ENCODE peak calls at places on chromosomes 16 and 17, in ten cellular contexts. B is body of pancreas; G is SK-N-SH; F is HCT116; C is CD8-positive, alpha-beta T cell; J is OCI-LY7; Z is fibroblast of pulmonary artery; I is AG04450; V is kidney epithelial cell; R is A549. A is an unnamed sample.

GRCh38 chr16:11105038-11105903 is 150.7 kb downstream of the SOCS1 start:
- DNase-seq in J (peak; percentile 68), I (peak; percentile 87), C (no peak), V (no peak), R (peak; percentile 6), B (no peak), G (peak; percentile 40), Z (peak; percentile 97), F (no peak), A (peak; percentile 72)

GRCh38 chr16:69465083-69465721 is 40.8 kb downstream of the CYB5B start:
- DNase-seq in I (no peak), J (no peak), V (no peak), G (no peak), F (no peak), R (peak; percentile 33), B (no peak), Z (no peak), C (no peak), A (peak; percentile 27)

GRCh38 chr16:81521141-81521626 is 76.6 kb downstream of the CMIP start:
- DNase-seq in J (peak; percentile 84), R (no peak), B (no peak), V (no peak), I (no peak), Z (no peak), C (peak; percentile 78), F (no peak), G (peak; percentile 84), A (peak; percentile 65)

GRCh38 chr17:61551255-61551742 is 39.7 kb downstream of the NACA2 start:
- DNase-seq in B (no peak), R (peak; percentile 68), V (no peak), I (no peak), G (peak; percentile 75), C (no peak), Z (peak; percentile 68), F (peak; percentile 59), J (peak; percentile 58), A (no peak)

GRCh38 chr17:62778990-62779681 is 29.0 kb downstream of the MARCHF10 start:
- DNase-seq in C (no peak), R (peak; percentile 92), V (peak; percentile 97), G (peak; percentile 45), I (peak; percentile 91), F (peak; percentile 88), Z (peak; percentile 88), J (no peak), B (no peak), A (no peak)

GRCh38 chr17:17682293-17682736 is 1.1 kb downstream of the RAI1 start:
- DNase-seq in B (peak; percentile 48), R (peak; percentile 58), F (no peak), Z (no peak), J (peak; percentile 70), C (peak; percentile 62), I (no peak), G (peak; percentile 74), V (no peak), A (peak; percentile 86)

GRCh38 chr17:68431661-68432071 is 25.6 kb downstream of the WIPI1 start:
- DNase-seq in Z (peak; percentile 50), C (peak; percentile 46), I (no peak), B (no peak), V (no peak), G (peak; percentile 41), J (peak; percentile 73), F (peak; percentile 39), R (peak; percentile 50), A (no peak)

GRCh38 chr17:17545984-17546383 is 45.5 kb downstream of the PEMT start:
- DNase-seq in Z (no peak), J (no peak), F (no peak), G (no peak), R (no peak), C (no peak), V (no peak), I (no peak), B (no peak), A (no peak)

GRCh38 chr16:31473300-31474052 is 1.5 kb downstream of the TGFB1I1 start:
- DNase-seq in V (no peak), I (no peak), J (no peak), R (no peak), C (no peak), Z (no peak), G (peak; percentile 53), F (no peak), B (no peak), A (no peak)

GRCh38 chr17:73874008-73874407 is 229.8 kb upstream of the SDK2 start:
- DNase-seq in V (no peak), J (no peak), C (no peak), I (no peak), B (no peak), Z (no peak), G (no peak), F (no peak), R (peak; percentile 59), A (peak; percentile 24)

GRCh38 chr17:63435681-63436522 is 10.2 kb downstream of the CYB561 start:
- DNase-seq in I (no peak), Z (no peak), R (no peak), C (no peak), B (peak; percentile 72), V (no peak), J (peak; percentile 75), F (no peak), G (peak; percentile 45), A (no peak)

GRCh38 chr16:19008770-19009169 is 25.0 kb downstream of the TMC7 start:
- DNase-seq in V (no peak), Z (peak; percentile 22), J (no peak), B (no peak), G (no peak), C (no peak), I (peak; percentile 26), R (no peak), F (no peak), A (no peak)

GRCh38 chr17:53924530-53925455 is 102.1 kb downstream of the KIF2B start:
- DNase-seq in V (peak; percentile 25), B (no peak), C (no peak), J (no peak), I (no peak), F (no peak), G (no peak), Z (no peak), R (peak; percentile 1), A (no peak)

GRCh38 chr16:54595636-54596035 is 309.0 kb upstream of the IRX3 start:
- DNase-seq in C (no peak), F (no peak), I (no peak), J (no peak), R (no peak), Z (no peak), B (no peak), G (no peak), V (no peak), A (no peak)
- TF ChIP-seq CTCF in C (no peak), F (no peak), I (no peak), J (no peak), R (no peak), Z (no peak), B (no peak), G (no peak), V (no peak), A (no peak)

GRCh38 chr16:57802635-57803412 is 533 bp upstream of the KIFC3 start:
- DNase-seq in B (no peak), R (peak; percentile 86), G (peak; percentile 38), V (no peak), Z (peak; percentile 46), F (no peak), J (no peak), C (no peak), I (no peak), A (no peak)

GRCh38 chr16:57801856-57802634 is at the start of gene KIFC3:
- DNase-seq in R (peak; percentile 80), V (no peak), B (peak; percentile 83), I (no peak), C (peak; percentile 75), J (peak; percentile 12), F (no peak), Z (peak; percentile 77), G (peak; percentile 93), A (no peak)

GRCh38 chr16:57804111-57804837 is 2.0 kb upstream of the KIFC3 start:
- DNase-seq in B (no peak), R (no peak), Z (no peak), I (no peak), C (no peak), V (no peak), J (no peak), G (no peak), F (no peak), A (no peak)

GRCh38 chr16:57805176-57805575 is 2.9 kb upstream of the KIFC3 start:
- DNase-seq in R (peak; percentile 93), Z (no peak), I (no peak), J (no peak), C (no peak), G (no peak), B (no peak), V (no peak), F (no peak), A (no peak)

GRCh38 chr16:57803413-57803990 is 1.2 kb upstream of the KIFC3 start:
- DNase-seq in J (no peak), Z (peak; percentile 50), I (no peak), C (no peak), F (no peak), R (no peak), V (no peak), G (no peak), B (no peak), A (no peak)
- H3K4me3 ChIP-seq in J (no peak overlapping the region), Z (no peak overlapping the region), I (no peak overlapping the region), C (no peak overlapping the region), F (no peak overlapping the region), R (no peak overlapping the region), V (no peak overlapping the region), G (no peak overlapping the region), B (no peak overlapping the region), A (no peak overlapping the region)

GRCh38 chr17:1829579-1830257 is at the start of the genes RPA1 and SMYD4:
- DNase-seq in V (peak; percentile 38), J (peak; percentile 92), I (peak; percentile 33), Z (peak; percentile 81), F (peak; percentile 63), G (peak; percentile 99), C (peak; percentile 85), B (peak; percentile 86), R (peak; percentile 89), A (peak; percentile 93)
- TF ChIP-seq CTCF in V (no peak), J (no peak), I (no peak), Z (no peak), F (no peak), G (no peak), C (no peak), B (no peak), R (no peak), A (no peak)

GRCh38 chr16:29743827-29744531 is 1.8 kb downstream of the C16orf54 start:
- DNase-seq in J (no peak), B (no peak), C (peak; percentile 57), V (no peak), G (no peak), Z (no peak), R (no peak), F (no peak), I (no peak), A (no peak)
- H3K4me3 ChIP-seq in J (no peak overlapping the region), B (no peak overlapping the region), C (peak overlapping the region; percentile 93), V (no peak overlapping the region), G (no peak overlapping the region), Z (no peak overlapping the region), R (no peak overlapping the region), F (no peak overlapping the region), I (no peak overlapping the region), A (no peak overlapping the region)

A was measured in GM06990.